ENCODE peak calls at places on chromosomes 11 and 22, in eight cellular contexts. One of them, this sample, is unnamed.

GRCh38 chr11:78196661-78197091 is 8.0 kb downstream of the USP35 start:
- DNase-seq in stimulated activated CD4-positive, alpha-beta T cell treated with anti-CD3 and anti-CD28 coated beads, Interleukin-4, amount 100 ng/mL, for 4 hours: no peak
- DNase-seq in substantia nigra: no peak
- DNase-seq in NCI-H187 treated with DMSO at 0.1 percent for 48 hours: no peak
- DNase-seq in T-cell: no peak
- DNase-seq in HS-5: no peak
- DNase-seq in A549: no peak
- DNase-seq in activated gamma-delta T cell treated with Interleukin-2 at 50 U/mL for 16 hours: no peak
- DNase-seq in this sample: no peak

GRCh38 chr11:3162410-3163240 is 2.5 kb downstream of the OSBPL5 start:
- DNase-seq in stimulated activated CD4-positive, alpha-beta T cell treated with anti-CD3 and anti-CD28 coated beads, Interleukin-4, amount 100 ng/mL, for 4 hours: no peak
- DNase-seq in substantia nigra: peak
- DNase-seq in NCI-H187 treated with DMSO at 0.1 percent for 48 hours: no peak
- DNase-seq in T-cell: no peak
- DNase-seq in HS-5: no peak
- DNase-seq in A549: no peak
- DNase-seq in activated gamma-delta T cell treated with Interleukin-2 at 50 U/mL for 16 hours: no peak
- DNase-seq in this sample: no peak

GRCh38 chr11:9362393-9362863 is 22.0 kb upstream of the IPO7 start:
- DNase-seq in stimulated activated CD4-positive, alpha-beta T cell treated with anti-CD3 and anti-CD28 coated beads, Interleukin-4, amount 100 ng/mL, for 4 hours: no peak
- DNase-seq in substantia nigra: no peak
- DNase-seq in NCI-H187 treated with DMSO at 0.1 percent for 48 hours: no peak
- DNase-seq in T-cell: no peak
- DNase-seq in HS-5: no peak
- DNase-seq in A549: no peak
- DNase-seq in activated gamma-delta T cell treated with Interleukin-2 at 50 U/mL for 16 hours: no peak
- DNase-seq in this sample: peak

GRCh38 chr11:34586655-34587281 is 34.1 kb upstream of the EHF start:
- DNase-seq in stimulated activated CD4-positive, alpha-beta T cell treated with anti-CD3 and anti-CD28 coated beads, Interleukin-4, amount 100 ng/mL, for 4 hours: no peak
- DNase-seq in substantia nigra: no peak
- DNase-seq in NCI-H187 treated with DMSO at 0.1 percent for 48 hours: no peak
- DNase-seq in T-cell: no peak
- DNase-seq in HS-5: no peak
- DNase-seq in A549: no peak
- DNase-seq in activated gamma-delta T cell treated with Interleukin-2 at 50 U/mL for 16 hours: no peak
- DNase-seq in this sample: peak

GRCh38 chr11:58561394-58562102 is 14.1 kb downstream of the LPXN start:
- DNase-seq in stimulated activated CD4-positive, alpha-beta T cell treated with anti-CD3 and anti-CD28 coated beads, Interleukin-4, amount 100 ng/mL, for 4 hours: no peak
- DNase-seq in substantia nigra: no peak
- DNase-seq in NCI-H187 treated with DMSO at 0.1 percent for 48 hours: no peak
- DNase-seq in T-cell: no peak
- DNase-seq in HS-5: no peak
- DNase-seq in A549: peak
- DNase-seq in activated gamma-delta T cell treated with Interleukin-2 at 50 U/mL for 16 hours: no peak
- DNase-seq in this sample: peak

GRCh38 chr11:20035701-20036601 is 124.3 kb downstream of the DBX1 start:
- DNase-seq in stimulated activated CD4-positive, alpha-beta T cell treated with anti-CD3 and anti-CD28 coated beads, Interleukin-4, amount 100 ng/mL, for 4 hours: no peak
- DNase-seq in substantia nigra: no peak
- DNase-seq in NCI-H187 treated with DMSO at 0.1 percent for 48 hours: peak
- DNase-seq in T-cell: no peak
- DNase-seq in HS-5: peak
- DNase-seq in A549: peak
- DNase-seq in activated gamma-delta T cell treated with Interleukin-2 at 50 U/mL for 16 hours: no peak
- DNase-seq in this sample: peak

GRCh38 chr11:12842933-12843636 is 166.0 kb upstream of the RASSF10 start:
- DNase-seq in stimulated activated CD4-positive, alpha-beta T cell treated with anti-CD3 and anti-CD28 coated beads, Interleukin-4, amount 100 ng/mL, for 4 hours: no peak
- DNase-seq in substantia nigra: no peak
- DNase-seq in NCI-H187 treated with DMSO at 0.1 percent for 48 hours: peak
- DNase-seq in T-cell: no peak
- DNase-seq in HS-5: no peak
- DNase-seq in A549: peak
- DNase-seq in activated gamma-delta T cell treated with Interleukin-2 at 50 U/mL for 16 hours: no peak
- DNase-seq in this sample: peak

GRCh38 chr11:122523841-122524531 is 131.5 kb upstream of the UBASH3B start:
- DNase-seq in stimulated activated CD4-positive, alpha-beta T cell treated with anti-CD3 and anti-CD28 coated beads, Interleukin-4, amount 100 ng/mL, for 4 hours: no peak
- DNase-seq in substantia nigra: no peak
- DNase-seq in NCI-H187 treated with DMSO at 0.1 percent for 48 hours: no peak
- DNase-seq in T-cell: no peak
- DNase-seq in HS-5: no peak
- DNase-seq in A549: no peak
- DNase-seq in activated gamma-delta T cell treated with Interleukin-2 at 50 U/mL for 16 hours: no peak
- DNase-seq in this sample: no peak

GRCh38 chr22:46537221-46537945 is at the start of gene CELSR1:
- DNase-seq in stimulated activated CD4-positive, alpha-beta T cell treated with anti-CD3 and anti-CD28 coated beads, Interleukin-4, amount 100 ng/mL, for 4 hours: peak
- DNase-seq in substantia nigra: no peak
- DNase-seq in NCI-H187 treated with DMSO at 0.1 percent for 48 hours: no peak
- DNase-seq in T-cell: no peak
- DNase-seq in HS-5: no peak
- DNase-seq in A549: peak
- DNase-seq in activated gamma-delta T cell treated with Interleukin-2 at 50 U/mL for 16 hours: no peak
- DNase-seq in this sample: peak

GRCh38 chr11:77155556-77156130 is 27.6 kb downstream of the MYO7A start:
- DNase-seq in stimulated activated CD4-positive, alpha-beta T cell treated with anti-CD3 and anti-CD28 coated beads, Interleukin-4, amount 100 ng/mL, for 4 hours: no peak
- DNase-seq in substantia nigra: no peak
- DNase-seq in NCI-H187 treated with DMSO at 0.1 percent for 48 hours: no peak
- DNase-seq in T-cell: no peak
- DNase-seq in HS-5: no peak
- DNase-seq in A549: no peak
- DNase-seq in activated gamma-delta T cell treated with Interleukin-2 at 50 U/mL for 16 hours: no peak
- DNase-seq in this sample: no peak

GRCh38 chr11:65452806-65453490 is 30.4 kb downstream of the NEAT1 start:
- DNase-seq in stimulated activated CD4-positive, alpha-beta T cell treated with anti-CD3 and anti-CD28 coated beads, Interleukin-4, amount 100 ng/mL, for 4 hours: no peak
- DNase-seq in substantia nigra: no peak
- DNase-seq in NCI-H187 treated with DMSO at 0.1 percent for 48 hours: peak
- DNase-seq in T-cell: no peak
- DNase-seq in HS-5: peak
- DNase-seq in A549: peak
- DNase-seq in activated gamma-delta T cell treated with Interleukin-2 at 50 U/mL for 16 hours: no peak
- DNase-seq in this sample: peak

GRCh38 chr11:72039108-72039850 is 40.6 kb downstream of the IL18BP start:
- DNase-seq in stimulated activated CD4-positive, alpha-beta T cell treated with anti-CD3 and anti-CD28 coated beads, Interleukin-4, amount 100 ng/mL, for 4 hours: no peak
- DNase-seq in substantia nigra: no peak
- DNase-seq in NCI-H187 treated with DMSO at 0.1 percent for 48 hours: no peak
- DNase-seq in T-cell: no peak
- DNase-seq in HS-5: no peak
- DNase-seq in A549: no peak
- DNase-seq in activated gamma-delta T cell treated with Interleukin-2 at 50 U/mL for 16 hours: no peak
- DNase-seq in this sample: no peak